ENCODE peak calls at places on chromosomes 16 and 17, in nine cellular contexts. R is HFF-Myc, T is ovary, F is pancreas, N is AG09319, V is HFFc6, O is body of pancreas, A is upper lobe of left lung, G is neural progenitor cell. C is an unnamed sample.
A peak's percentile ranks its signal among the peaks of the same experiment; 100 is the strongest.

GRCh38 chr17:46179375-46179999 is 13.7 kb downstream of the KANSL1 start:
- DNase-seq in G (no peak), R (no peak), F (no peak), N (no peak), V (no peak), T (no peak), A (no peak), O (no peak), C (peak; percentile 47)

GRCh38 chr17:16971458-16972338 is at the start of gene TNFRSF13B:
- DNase-seq in N (no peak), G (no peak), A (peak; percentile 76), V (no peak), O (no peak), R (no peak), T (no peak), F (no peak), C (peak; percentile 63)

GRCh38 chr17:49516190-49516589 is 21.1 kb downstream of the NGFR start:
- DNase-seq in A (no peak), F (no peak), V (no peak), R (no peak), G (no peak), N (no peak), T (no peak), O (no peak), C (no peak)

GRCh38 chr16:87956771-87957279 is 5.6 kb downstream of the BANP start:
- DNase-seq in N (no peak), G (no peak), T (no peak), F (no peak), O (no peak), R (no peak), A (no peak), V (peak; percentile 30), C (peak; percentile 72)

GRCh38 chr17:20223808-20224328 is 214.7 kb downstream of the SPECC1 start:
- DNase-seq in O (no peak), T (no peak), R (no peak), N (no peak), V (peak; percentile 29), G (no peak), A (no peak), F (no peak), C (no peak)

GRCh38 chr17:38584350-38584925 is 21.3 kb downstream of the SRCIN1 start:
- DNase-seq in O (peak; percentile 74), V (peak; percentile 23), N (peak; percentile 27), A (peak; percentile 92), R (no peak), F (peak; percentile 52), T (no peak), G (peak; percentile 75), C (peak; percentile 88)

GRCh38 chr17:77124192-77124908 is 16.4 kb upstream of the SEC14L1 start:
- DNase-seq in A (no peak), T (no peak), N (no peak), R (no peak), V (peak; percentile 54), O (no peak), G (no peak), F (no peak), C (no peak)

GRCh38 chr17:58786586-58787295 is 31.1 kb downstream of the PPM1E start:
- DNase-seq in G (no peak), R (peak; percentile 22), F (no peak), T (no peak), N (peak; percentile 69), A (no peak), O (peak; percentile 13), V (peak; percentile 50), C (no peak)

GRCh38 chr16:31872201-31872600 is 1.4 kb upstream of the ZNF267 start:
- DNase-seq in R (no peak), V (no peak), F (no peak), T (no peak), G (no peak), O (no peak), N (no peak), A (no peak), C (no peak)

GRCh38 chr16:31871510-31871909 is 2.1 kb upstream of the ZNF267 start:
- DNase-seq in A (no peak), N (no peak), T (no peak), O (no peak), V (no peak), F (no peak), R (no peak), G (no peak), C (no peak)

GRCh38 chr16:31874354-31875111 is 926 bp downstream of the ZNF267 start:
- DNase-seq in N (no peak), A (no peak), G (peak; percentile 9), T (no peak), F (no peak), R (no peak), O (peak; percentile 58), V (peak; percentile 13), C (peak; percentile 52)

GRCh38 chr16:31875112-31875803 is 1.7 kb downstream of the ZNF267 start:
- DNase-seq in V (peak; percentile 47), R (no peak), A (no peak), N (no peak), T (no peak), G (no peak), O (no peak), F (no peak), C (no peak)

DNA sequence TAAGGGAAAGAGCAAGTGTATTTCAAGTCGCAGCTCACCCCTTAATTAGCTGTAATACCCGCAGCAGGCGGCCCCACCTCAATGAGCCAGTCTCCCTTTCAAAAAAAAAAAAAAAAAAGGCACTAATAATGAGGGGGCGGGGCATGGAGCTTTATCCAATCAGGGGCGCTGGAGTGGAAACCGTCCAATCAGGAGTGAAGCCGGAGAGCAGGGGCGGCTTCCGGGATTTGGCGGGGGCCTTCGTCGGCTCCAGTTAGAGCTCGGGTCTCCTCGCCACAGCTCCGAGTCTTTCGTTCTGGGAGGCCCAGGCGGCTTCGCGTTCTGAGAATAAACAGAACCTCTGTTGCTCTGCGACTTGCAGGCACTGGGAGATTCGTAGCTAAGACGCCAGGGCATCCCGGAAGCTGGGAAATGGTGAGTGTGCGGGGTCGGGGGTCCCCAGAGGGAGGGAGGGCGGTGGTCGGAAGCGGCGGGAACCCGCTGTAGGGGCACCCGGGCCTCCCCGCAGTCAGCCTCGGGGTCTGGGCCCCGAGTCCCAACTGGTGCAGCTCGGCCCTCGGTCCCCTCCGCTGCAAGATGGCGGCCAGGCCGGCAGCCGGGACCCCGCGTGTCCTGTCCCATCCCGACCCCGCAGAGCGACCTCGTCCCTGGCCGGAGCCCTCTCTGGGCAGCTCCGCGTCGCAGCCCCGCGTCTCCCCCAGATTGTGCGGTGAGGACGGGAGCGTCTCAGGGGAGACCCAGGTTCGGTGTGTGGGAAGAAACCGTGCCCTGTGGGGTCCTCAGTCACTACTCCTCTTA is at the start of gene ZNF267:
- DNase-seq in V (peak; percentile 86), F (peak; percentile 94), N (peak; percentile 79), T (peak; percentile 96), R (peak; percentile 75), O (peak; percentile 98), G (peak; percentile 97), A (peak; percentile 89), C (peak; percentile 88)
- TF ChIP-seq CTCF in V (no peak), F (no peak), N (no peak), T (no peak), R (no peak), O (no peak), G (no peak), A (no peak), C (no peak)

DNA sequence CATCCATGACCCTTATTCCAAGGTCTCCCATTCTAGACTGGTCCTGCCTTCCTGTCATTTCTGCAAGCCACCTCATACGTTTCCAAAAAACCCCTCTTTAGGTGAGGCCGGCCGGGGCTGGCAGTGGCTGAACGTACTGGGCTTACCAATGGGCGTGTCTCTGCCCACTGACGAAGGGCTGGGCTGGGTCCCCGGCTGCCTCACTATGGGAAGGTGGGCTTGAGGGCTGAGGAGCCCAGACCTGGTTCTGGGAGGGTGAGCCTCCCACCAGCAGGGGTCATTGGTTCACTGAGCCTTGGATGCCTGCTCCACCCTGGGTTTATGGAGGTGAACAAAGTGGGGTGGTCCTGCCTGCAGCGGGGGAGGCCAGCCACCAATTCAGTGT is 19.9 kb downstream of the KDM8 start:
- DNase-seq in R (no peak), V (no peak), F (no peak), G (no peak), N (no peak), A (no peak), O (no peak), T (peak; percentile 17), C (peak; percentile 52)
- TF ChIP-seq CTCF in R (no peak), V (peak; percentile 51), F (no peak), G (no peak), N (peak; percentile 11), A (no peak), O (no peak), T (no peak), C (peak; percentile 12)

GRCh38 chr16:85986931-85987749 is 88.2 kb downstream of the IRF8 start:
- DNase-seq in N (no peak), R (no peak), G (peak; percentile 69), V (no peak), T (no peak), F (no peak), A (no peak), O (peak; percentile 17), C (peak; percentile 84)

GRCh38 chr16:85989376-85989775 is 90.4 kb downstream of the IRF8 start:
- DNase-seq in G (no peak), N (no peak), T (no peak), R (no peak), A (no peak), O (no peak), F (no peak), V (no peak), C (no peak)

GRCh38 chr16:85988723-85989313 is 89.9 kb downstream of the IRF8 start:
- DNase-seq in G (no peak), N (no peak), T (no peak), F (no peak), V (no peak), R (no peak), O (no peak), A (no peak), C (peak; percentile 79)

GRCh38 chr16:85988306-85988705 is 89.3 kb downstream of the IRF8 start:
- DNase-seq in O (no peak), A (no peak), V (no peak), G (no peak), F (no peak), R (no peak), N (no peak), T (no peak), C (peak; percentile 49)

GRCh38 chr16:85987750-85988078 is 88.8 kb downstream of the IRF8 start:
- DNase-seq in V (no peak), N (no peak), R (no peak), A (no peak), T (no peak), O (no peak), F (no peak), G (no peak), C (no peak)
- TF ChIP-seq CTCF in V (peak; percentile 70), N (no peak), R (no peak), A (no peak), T (no peak), O (no peak), F (peak; percentile 0), G (peak; percentile 6), C (no peak)

GRCh38 chr17:54085934-54086333 is 263.2 kb downstream of the KIF2B start:
- DNase-seq in N (no peak), R (no peak), G (peak; percentile 47), V (no peak), A (no peak), O (peak; percentile 7), F (no peak), T (no peak), C (no peak)

DNA sequence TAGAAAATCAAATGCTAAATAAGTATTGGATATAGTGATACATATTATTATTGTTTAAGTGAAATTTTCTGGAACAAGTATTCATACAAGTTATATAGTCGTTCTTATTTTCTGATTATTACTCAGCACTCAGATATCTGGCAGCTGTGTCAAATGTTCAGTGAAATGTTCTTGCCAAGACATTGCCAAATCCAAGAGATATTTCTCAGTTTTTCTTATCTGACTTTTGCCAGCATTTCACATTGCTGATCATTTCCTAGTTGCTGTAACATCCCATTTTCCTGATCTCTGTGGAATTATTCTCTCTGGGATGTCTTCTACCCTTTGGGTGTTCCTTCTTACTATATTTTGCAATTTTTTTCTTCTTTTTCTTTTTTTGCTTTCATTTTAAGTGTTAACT is 262.3 kb downstream of the KIF2B start:
- DNase-seq in R (no peak), T (no peak), A (no peak), F (no peak), O (no peak), G (no peak), N (no peak), V (no peak), C (no peak)
- TF ChIP-seq CTCF in R (no peak), T (no peak), A (no peak), F (no peak), O (no peak), G (no peak), N (no peak), V (no peak), C (no peak)

C was measured in GM13976.